ENCODE peak calls at places on chromosomes 5 and 9, in ten cellular contexts. H is GM10248; Q is tibial artery; U is C1 segment of cervical spinal cord; R is dorsolateral prefrontal cortex; K is DMS53; N is SK-N-MC; C is stimulated activated CD4-positive, alpha-beta T cell treated with anti-CD3 and anti-CD28 coated beads, Interleukin-4, amount 100 ng/mL, for 1 hour; J is amygdala; P is aorta. A is an unnamed sample.
A peak's percentile ranks its signal among the peaks of the same experiment; 100 is the strongest.

GRCh38 chr5:149211566-149211965 is 60.1 kb upstream of the AFAP1L1 start:
- DNase-seq in J (no peak), C (no peak), K (no peak), R (no peak), P (no peak), N (no peak), H (no peak), U (no peak), Q (no peak), A (no peak)

GRCh38 chr5:112367400-112367799 is 51.7 kb downstream of the EPB41L4A start:
- DNase-seq in R (no peak), J (no peak), Q (no peak), C (no peak), U (no peak), P (no peak), N (no peak), K (no peak), H (no peak), A (no peak)

GRCh38 chr5:59038169-59039002 is 455.5 kb downstream of the RAB3C start:
- DNase-seq in J (no peak), H (no peak), R (no peak), K (peak; percentile 45), P (no peak), Q (peak; percentile 28), N (no peak), C (no peak), U (no peak), A (no peak)

GRCh38 chr9:4849364-4849763 is 56.6 kb downstream of the RCL1 start:
- DNase-seq in C (no peak), N (no peak), K (peak; percentile 23), R (no peak), U (no peak), J (no peak), P (no peak), H (no peak), Q (no peak), A (no peak)

GRCh38 chr9:133103183-133103986 is 17.7 kb downstream of the RALGDS start:
- DNase-seq in K (peak; percentile 73), N (no peak), C (peak; percentile 49), P (peak; percentile 68), J (peak; percentile 33), H (peak; percentile 81), R (peak; percentile 67), Q (peak; percentile 57), U (peak; percentile 64), A (peak; percentile 67)

GRCh38 chr9:92377904-92378303 is 26.5 kb downstream of the OGN start:
- DNase-seq in R (no peak), J (no peak), N (no peak), K (peak; percentile 21), Q (no peak), H (no peak), P (no peak), C (no peak), U (no peak), A (no peak)

GRCh38 chr9:86041331-86041741 is 58.0 kb downstream of the GOLM1 start:
- DNase-seq in U (no peak), K (no peak), Q (no peak), H (no peak), N (no peak), R (no peak), J (no peak), P (no peak), C (no peak), A (no peak)

GRCh38 chr9:134910146-134910545 is 7.6 kb downstream of the FCN1 start:
- DNase-seq in J (no peak), R (peak; percentile 13), P (no peak), H (no peak), N (no peak), Q (peak; percentile 14), C (no peak), K (no peak), U (no peak), A (no peak)

GRCh38 chr5:89064054-89064453 is 181.1 kb upstream of the MEF2C start:
- DNase-seq in P (no peak), Q (no peak), K (no peak), H (no peak), U (no peak), C (no peak), N (no peak), R (no peak), J (no peak), A (no peak)